ENCODE peak calls at places on chromosomes 7 and 10, in nine cellular contexts. V is ovary, E is transverse colon, M is M059J, X is hippocampal formation, Z is left ventricle myocardium superior, A is pancreas, K is Panc1, G is NCI-H2107. L is an unnamed sample.

GRCh38 chr10:83165164-83165563 is 974.1 kb upstream of the GHITM start:
- DNase-seq in V (no peak), E (no peak), M (no peak), X (no peak), Z (no peak), A (peak), K (no peak), G (no peak), L (no peak)

GRCh38 chr10:77832243-77832642 is 94.3 kb downstream of the DLG5 start:
- DNase-seq in V (no peak), E (no peak), M (no peak), X (no peak), Z (no peak), A (no peak), K (no peak), G (no peak), L (no peak)

GRCh38 chr7:121372376-121373024 is 23.6 kb downstream of the FAM3C start:
- DNase-seq in V (no peak), E (no peak), M (peak), X (no peak), Z (no peak), A (no peak), K (no peak), G (no peak), L (no peak)

GRCh38 chr10:78688945-78689935 is 379.5 kb upstream of the ZMIZ1 start:
- DNase-seq in V (no peak), E (no peak), M (no peak), X (peak), Z (peak), A (peak), K (no peak), G (peak), L (peak)

GRCh38 chr7:22447759-22448158 is 52.2 kb downstream of the STEAP1B start:
- DNase-seq in V (no peak), E (no peak), M (no peak), X (no peak), Z (no peak), A (no peak), K (no peak), G (no peak), L (no peak)

GRCh38 chr7:108805808-108806397 is 236.2 kb downstream of the DNAJB9 start:
- DNase-seq in V (no peak), E (no peak), M (peak), X (no peak), Z (no peak), A (no peak), K (no peak), G (no peak), L (no peak)

GRCh38 chr7:101418694-101419093 is 56.0 kb downstream of the COL26A1 start:
- DNase-seq in V (no peak), E (no peak), M (no peak), X (no peak), Z (no peak), A (no peak), K (no peak), G (no peak), L (no peak)

GRCh38 chr10:121080324-121080807 is 229.2 kb downstream of the WDR11 start:
- DNase-seq in V (peak), E (peak), M (peak), X (no peak), Z (peak), A (no peak), K (no peak), G (no peak), L (no peak)

GRCh38 chr10:24665001-24665400 is 58.7 kb downstream of the ARHGAP21 start:
- DNase-seq in V (no peak), E (no peak), M (no peak), X (no peak), Z (no peak), A (no peak), K (no peak), G (no peak), L (no peak)

GRCh38 chr10:71878327-71879034 is 27.4 kb upstream of the PSAP start:
- DNase-seq in V (no peak), E (no peak), M (no peak), X (no peak), Z (no peak), A (no peak), K (no peak), G (no peak), L (no peak)

GRCh38 chr7:153452661-153453060 is 599.5 kb upstream of the DPP6 start:
- DNase-seq in V (no peak), E (no peak), M (no peak), X (no peak), Z (no peak), A (no peak), K (no peak), G (no peak), L (no peak)

GRCh38 chr10:124523886-124524285 is 62.3 kb downstream of the LHPP start:
- DNase-seq in V (no peak), E (no peak), M (no peak), X (no peak), Z (no peak), A (no peak), K (no peak), G (no peak), L (no peak)

GRCh38 chr7:97024209-97025129 is at the start of gene DLX5:
- DNase-seq in V (peak), E (no peak), M (peak), X (no peak), Z (peak), A (no peak), K (no peak), G (peak), L (no peak)

GRCh38 chr7:99365318-99366141 is 9.0 kb upstream of the ARPC1B start:
- DNase-seq in V (peak), E (peak), M (no peak), X (no peak), Z (peak), A (no peak), K (no peak), G (no peak), L (no peak)

GRCh38 chr7:92671502-92672169 is 81.4 kb upstream of the FAM133B start:
- DNase-seq in V (no peak), E (no peak), M (no peak), X (no peak), Z (no peak), A (no peak), K (no peak), G (no peak), L (no peak)

GRCh38 chr10:30063098-30063497 is 3.7 kb upstream of the JCAD start:
- DNase-seq in V (no peak), E (no peak), M (peak), X (no peak), Z (no peak), A (no peak), K (no peak), G (no peak), L (peak)

GRCh38 chr7:91850455-91850854 is 30.0 kb downstream of the MTERF1 start:
- DNase-seq in V (no peak), E (no peak), M (peak), X (no peak), Z (no peak), A (no peak), K (peak), G (no peak), L (no peak)

GRCh38 chr10:63522129-63522687 is 1.0 kb downstream of the REEP3 start:
- DNase-seq in V (no peak), E (no peak), M (peak), X (no peak), Z (no peak), A (no peak), K (no peak), G (no peak), L (no peak)

GRCh38 chr10:27998178-27998953 is 513 bp downstream of the ODAD2 start:
- DNase-seq in V (peak), E (peak), M (peak), X (no peak), Z (peak), A (peak), K (no peak), G (peak), L (peak)

GRCh38 chr7:158586499-158587191 is 978 bp downstream of the PTPRN2 start:
- DNase-seq in V (peak), E (no peak), M (no peak), X (peak), Z (no peak), A (peak), K (no peak), G (no peak), L (no peak)

GRCh38 chr7:72326365-72326764 is 85.8 kb downstream of the CALN1 start:
- DNase-seq in V (no peak), E (no peak), M (peak), X (no peak), Z (no peak), A (no peak), K (no peak), G (no peak), L (no peak)

GRCh38 chr7:127954371-127954770 is 76.9 kb downstream of the LRRC4 start:
- DNase-seq in V (no peak), E (no peak), M (no peak), X (no peak), Z (no peak), A (no peak), K (no peak), G (no peak), L (no peak)

GRCh38 chr10:110852255-110852896 is 19.4 kb upstream of the PDCD4 start:
- DNase-seq in V (no peak), E (no peak), M (peak), X (no peak), Z (no peak), A (peak), K (no peak), G (no peak), L (peak)

GRCh38 chr7:140541513-140542192 is 62.3 kb upstream of the MKRN1 start:
- DNase-seq in V (peak), E (peak), M (peak), X (no peak), Z (peak), A (no peak), K (peak), G (peak), L (peak)

GRCh38 chr10:90245623-90246022 is 544.2 kb downstream of the KIF20B start:
- DNase-seq in V (no peak), E (no peak), M (peak), X (no peak), Z (no peak), A (no peak), K (no peak), G (no peak), L (no peak)

GRCh38 chr7:103048833-103049232 is 25.8 kb downstream of the FBXL13 start:
- DNase-seq in V (no peak), E (no peak), M (peak), X (no peak), Z (no peak), A (no peak), K (no peak), G (no peak), L (no peak)

GRCh38 chr7:137501561-137501960 is 158.0 kb upstream of the PTN start:
- DNase-seq in V (no peak), E (no peak), M (no peak), X (no peak), Z (no peak), A (no peak), K (no peak), G (no peak), L (no peak)

GRCh38 chr7:144769352-144769751 is 66.5 kb downstream of the TPK1 start:
- DNase-seq in V (no peak), E (no peak), M (no peak), X (no peak), Z (no peak), A (no peak), K (no peak), G (no peak), L (no peak)